ENCODE peak calls at places on chromosomes 16 and 17, in four cellular contexts. Q is K562, N is HepG2, B is A549. E is an unnamed sample.
A peak's percentile ranks its signal among the peaks of the same experiment; 100 is the strongest.

GRCh38 chr17:66337866-66338472 is 35.6 kb downstream of the PRKCA start:
- DNase-seq in N (no peak), B (no peak), Q (no peak), E (no peak)

GRCh38 chr16:4688674-4689045 is 4.7 kb upstream of the NUDT16L1 start:
- DNase-seq in Q (no peak), N (no peak), B (no peak), E (no peak)

GRCh38 chr17:6610011-6610410 is 30.5 kb downstream of the KIAA0753 start:
- DNase-seq in N (no peak), Q (no peak), B (no peak), E (no peak)

GRCh38 chr16:67883872-67884261 is 818 bp upstream of the NRN1L start:
- DNase-seq in B (peak; percentile 92), Q (peak; percentile 76), N (peak; percentile 51), E (no peak)

GRCh38 chr17:30239089-30239462 is 3.6 kb upstream of the SLC6A4 start:
- DNase-seq in Q (no peak), B (no peak), N (no peak), E (no peak)

GRCh38 chr16:90077757-90078593 is 844 bp upstream of the PRDM7 start:
- DNase-seq in N (no peak), Q (peak; percentile 18), B (peak; percentile 10), E (no peak)

GRCh38 chr16:12971216-12971615 is 69.8 kb downstream of the SHISA9 start:
- DNase-seq in Q (no peak), N (no peak), B (peak; percentile 15), E (no peak)

GRCh38 chr17:79788989-79789942 is 7.6 kb downstream of the CBX8 start:
- DNase-seq in Q (no peak), B (no peak), N (no peak), E (no peak)

GRCh38 chr16:29745126-29745852 is 501 bp downstream of the C16orf54 start:
- DNase-seq in N (no peak), B (no peak), Q (no peak), E (no peak)

GRCh38 chr16:10551881-10552280 is 28.5 kb downstream of the EMP2 start:
- DNase-seq in B (no peak), Q (no peak), N (no peak), E (no peak)

GRCh38 chr16:71229344-71229743 is 1.2 kb downstream of the HYDIN start:
- DNase-seq in N (no peak), B (no peak), Q (no peak), E (no peak)

GRCh38 chr17:13306310-13306962 is 288.6 kb upstream of the ELAC2 start:
- DNase-seq in Q (peak; percentile 24), N (peak; percentile 69), B (peak; percentile 34), E (no peak)

GRCh38 chr16:6105115-6105514 is 1007.5 kb upstream of the EEF2KMT start:
- DNase-seq in B (no peak), Q (no peak), N (no peak), E (no peak)

DNA sequence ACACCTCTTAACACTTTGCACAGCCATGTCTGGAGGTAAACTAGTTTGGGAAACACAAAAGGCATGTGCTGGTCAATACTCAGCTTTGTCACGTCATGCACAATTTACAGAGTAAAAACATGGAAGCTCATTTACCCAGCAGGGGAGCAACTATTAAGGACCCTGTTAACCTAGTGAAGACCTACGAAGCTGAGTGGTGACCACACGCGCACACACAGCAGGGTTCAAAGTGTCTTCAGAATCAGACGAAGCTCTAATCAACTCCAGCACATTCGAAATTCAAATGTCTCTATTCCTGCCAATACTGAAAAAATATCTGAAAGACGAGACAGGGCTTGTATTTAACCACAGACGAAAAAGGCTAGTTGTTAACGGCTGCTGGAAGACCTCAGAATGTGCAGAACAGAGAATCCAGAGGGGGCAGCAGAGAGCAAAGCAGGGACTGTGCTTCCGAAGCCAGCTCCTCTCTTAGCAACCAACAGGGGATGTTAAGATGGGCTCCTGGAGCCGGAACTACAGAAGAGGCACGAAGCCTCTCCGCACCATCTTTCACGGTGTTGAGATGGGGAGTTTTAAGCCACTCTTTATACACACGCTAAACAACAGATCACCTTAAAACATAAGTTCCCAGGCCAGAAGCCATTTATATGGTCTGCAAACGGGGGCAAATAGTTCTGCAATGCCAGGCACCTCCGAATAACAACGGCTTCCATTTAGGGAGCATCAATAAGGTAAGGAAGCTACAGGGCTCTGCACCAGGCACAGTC is 45.7 kb downstream of the CMTM4 start:
- DNase-seq in Q (peak; percentile 81), N (peak; percentile 79), B (peak; percentile 79), E (peak; percentile 28)
- TF ChIP-seq HDAC2 in Q (no peak), N (peak; percentile 40), B (no peak), E (no peak)

GRCh38 chr17:17823433-17824118 is 13.2 kb downstream of the SREBF1 start:
- DNase-seq in N (peak; percentile 81), Q (peak; percentile 94), B (peak; percentile 98), E (no peak)

GRCh38 chr17:17826340-17826708 is 10.5 kb downstream of the SREBF1 start:
- DNase-seq in Q (no peak), N (no peak), B (no peak), E (no peak)

GRCh38 chr17:17826942-17827785 is 9.6 kb downstream of the SREBF1 start:
- DNase-seq in Q (no peak), N (no peak), B (no peak), E (no peak)

GRCh38 chr17:17824119-17824779 is 12.5 kb downstream of the SREBF1 start:
- DNase-seq in N (no peak), B (no peak), Q (no peak), E (no peak)

DNA sequence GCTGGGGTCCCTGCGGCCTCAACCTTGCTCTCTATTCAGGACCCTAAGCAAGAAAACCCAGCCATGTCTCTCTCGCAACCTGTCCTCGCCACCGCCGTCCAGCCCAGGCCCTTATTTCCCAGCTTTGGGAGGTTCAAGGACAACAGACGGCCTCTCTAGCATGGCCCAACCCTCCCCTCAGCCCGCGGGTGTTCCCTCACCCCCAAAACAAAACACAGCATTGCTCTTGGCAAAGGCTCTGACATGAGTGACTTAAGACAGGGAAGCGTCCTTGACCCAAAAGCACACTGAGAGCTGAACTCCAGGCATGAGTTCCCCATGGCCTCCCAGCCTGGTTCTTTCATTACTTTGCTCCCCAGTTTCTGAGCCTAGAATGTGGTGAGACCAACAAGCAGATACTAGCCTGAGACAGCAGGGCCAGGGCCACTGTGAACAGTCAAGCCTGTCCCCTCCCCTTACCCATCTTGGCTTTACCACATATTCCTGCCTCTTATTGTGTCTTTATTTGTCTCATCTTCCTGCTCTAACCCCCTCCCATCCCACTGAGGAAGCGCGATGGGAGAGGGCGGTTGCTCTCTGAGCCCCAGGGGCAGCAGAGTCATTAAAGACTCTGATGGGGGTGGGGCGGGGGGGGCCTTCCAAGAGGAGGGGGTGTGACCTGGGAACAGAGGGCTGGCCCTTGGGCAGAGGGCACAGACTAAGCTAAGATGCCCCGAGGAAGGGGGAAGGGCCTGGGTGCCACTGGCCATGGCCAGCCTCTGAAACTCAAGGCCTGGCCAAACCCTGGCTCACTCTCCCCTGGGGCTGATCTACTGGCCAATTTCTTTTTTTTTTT is 11.8 kb downstream of the SREBF1 start:
- DNase-seq in B (no peak), Q (peak; percentile 39), N (no peak), E (no peak)
- TF ChIP-seq JUNB in B (no peak), Q (no peak), N (no peak), E (no peak)

DNA sequence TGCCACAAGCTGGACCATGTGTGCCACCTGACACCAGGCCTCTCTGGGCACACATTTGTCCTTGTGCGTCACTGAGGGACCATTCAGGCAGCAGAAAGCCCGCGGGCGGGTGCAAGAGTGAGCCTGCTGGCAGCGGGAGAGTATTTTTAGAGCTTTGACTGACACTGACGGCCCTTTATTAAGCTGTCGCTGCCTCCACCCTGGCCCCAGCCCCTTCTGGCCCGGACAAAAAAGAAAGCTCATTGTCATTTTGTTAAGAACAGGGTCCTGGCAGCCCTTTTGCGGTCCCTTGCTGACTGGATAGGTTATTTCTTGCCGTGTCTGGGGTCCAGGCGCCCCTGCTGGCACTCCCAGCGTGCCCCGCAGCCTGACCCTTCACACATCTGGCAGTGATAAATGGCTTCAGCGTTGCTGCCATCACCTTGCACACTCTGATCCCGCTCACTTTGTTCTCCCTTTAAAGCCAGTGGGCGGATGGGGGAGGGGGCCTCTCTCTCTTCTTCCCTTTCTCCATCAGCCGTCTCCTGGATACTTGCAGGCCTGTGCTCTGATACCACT is 78.4 kb upstream of the NKD1 start:
- DNase-seq in N (no peak), B (no peak), Q (no peak), E (no peak)
- TF ChIP-seq HDAC2 in N (no peak), B (no peak), Q (no peak), E (no peak)

DNA sequence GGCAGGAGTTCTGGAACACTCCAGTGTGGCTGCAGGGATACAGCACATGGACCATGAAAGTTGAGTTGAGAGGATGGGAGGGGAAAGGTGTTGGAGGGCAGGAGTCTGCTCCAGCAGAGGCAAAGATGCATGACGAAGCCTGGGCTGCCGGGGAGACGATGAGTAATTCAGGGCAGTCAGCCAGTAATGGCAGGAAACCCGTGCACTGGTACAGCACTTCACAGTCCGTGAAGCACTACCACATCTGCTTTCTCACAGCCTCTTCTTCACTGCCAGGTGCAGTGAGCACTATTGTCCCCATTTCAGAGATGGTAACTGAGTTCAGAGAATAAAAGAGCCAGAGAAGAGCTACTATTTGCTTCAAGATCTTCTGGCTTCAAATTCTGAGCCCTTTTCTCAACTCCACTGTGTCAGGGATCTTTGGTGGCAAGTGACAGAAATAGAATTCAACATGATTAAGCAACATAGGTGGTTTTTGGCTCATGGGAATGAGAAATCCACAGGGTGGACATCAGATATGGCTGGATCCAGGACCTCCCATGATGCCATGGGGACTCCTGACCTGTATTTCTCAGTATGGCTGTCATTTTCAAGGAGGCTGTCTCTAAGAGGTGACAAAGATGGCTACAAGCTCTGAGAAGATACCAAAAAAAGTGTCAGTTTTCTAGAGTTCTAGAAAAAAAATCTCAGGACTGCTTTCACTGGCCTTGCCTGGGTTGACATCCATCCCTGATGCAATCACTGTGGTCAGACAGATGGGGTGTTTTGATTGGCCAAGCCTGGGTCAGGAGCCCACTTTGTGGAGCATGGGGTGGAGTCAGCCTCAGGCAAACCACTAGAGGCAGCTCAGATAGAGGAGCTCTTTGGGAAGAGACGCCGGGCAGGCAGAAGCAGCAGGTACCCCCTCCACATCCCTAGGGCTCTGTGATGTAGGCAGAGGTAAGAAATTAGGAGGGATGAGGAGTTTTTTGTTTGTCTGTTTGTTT is 24.7 kb downstream of the IL21R start:
- DNase-seq in B (no peak), Q (peak; percentile 31), N (peak; percentile 60), E (peak; percentile 93)
- TF ChIP-seq JUNB in B (no peak), Q (no peak), N (no peak), E (peak; percentile 71)